ENCODE peak calls at places on chromosomes 1 and 21, in eight cellular contexts. Z is fibroblast of lung, F is ovary, S is HCT116, B is upper lobe of left lung, O is thoracic aorta, Y is osteoblast, T is mesenchymal stem cell. H is an unnamed sample.

GRCh38 chr1:67853704-67854103 is 20.4 kb upstream of the GNG12 start:
- DNase-seq in T (peak), S (peak), Y (peak), F (peak), Z (peak), O (no peak), B (no peak), H (no peak)

GRCh38 chr1:183379951-183380350 is 38.2 kb downstream of the NMNAT2 start:
- DNase-seq in O (no peak), B (no peak), F (no peak), Z (peak), T (no peak), Y (no peak), S (no peak), H (no peak)

GRCh38 chr1:165073402-165074007 is 283.0 kb downstream of the LMX1A start:
- DNase-seq in F (no peak), T (peak), O (no peak), B (no peak), Y (peak), S (peak), Z (peak), H (peak)

GRCh38 chr1:11253226-11253625 is 9.1 kb downstream of the MTOR start:
- DNase-seq in T (no peak), O (no peak), B (no peak), S (no peak), Z (no peak), Y (peak), F (no peak), H (no peak)

GRCh38 chr21:46243325-46243724 is 14.8 kb upstream of the LSS start:
- DNase-seq in Y (peak), B (no peak), Z (no peak), F (no peak), T (no peak), S (no peak), O (no peak), H (no peak)

GRCh38 chr1:183842817-183843187 is 37.9 kb downstream of the RGL1 start:
- DNase-seq in O (no peak), F (no peak), T (peak), S (no peak), Y (no peak), Z (no peak), B (no peak), H (no peak)

GRCh38 chr1:116501041-116501869 is 69.6 kb downstream of the CD58 start:
- DNase-seq in O (no peak), S (no peak), Y (no peak), T (no peak), Z (no peak), F (no peak), B (no peak), H (no peak)

GRCh38 chr21:44497641-44498243 is 42.3 kb downstream of the KRTAP10-1 start:
- DNase-seq in F (no peak), T (no peak), S (no peak), Y (peak), Z (no peak), B (no peak), O (no peak), H (no peak)

GRCh38 chr1:185668013-185668412 is 66.2 kb upstream of the HMCN1 start:
- DNase-seq in Y (no peak), T (no peak), S (no peak), Z (no peak), B (no peak), F (no peak), O (no peak), H (no peak)

GRCh38 chr1:178927003-178927402 is 56.1 kb upstream of the ANGPTL1 start:
- DNase-seq in S (no peak), O (no peak), Z (no peak), F (no peak), T (no peak), B (no peak), Y (no peak), H (no peak)
- H3K27ac ChIP-seq in S (no peak), O (no peak), Z (no peak), F (no peak), T (no peak), B (no peak), Y (no peak), H (no peak)

GRCh38 chr1:198632007-198632406 is 6.8 kb upstream of the PTPRC start:
- DNase-seq in F (no peak), S (no peak), B (no peak), O (no peak), Z (no peak), Y (no peak), T (no peak), H (no peak)
- H3K27ac ChIP-seq in F (no peak), S (no peak), B (no peak), O (no peak), Z (no peak), Y (no peak), T (no peak), H (no peak)

GRCh38 chr1:170808229-170808870 is 127.0 kb upstream of the MROH9 start:
- DNase-seq in Z (no peak), S (no peak), B (no peak), T (no peak), F (no peak), Y (no peak), O (no peak), H (no peak)

GRCh38 chr1:170807432-170807831 is 127.9 kb upstream of the MROH9 start:
- DNase-seq in F (no peak), T (peak), O (no peak), B (no peak), S (peak), Y (peak), Z (peak), H (no peak)

GRCh38 chr1:170804419-170804818 is 130.9 kb upstream of the MROH9 start:
- DNase-seq in Z (no peak), T (no peak), S (no peak), F (no peak), O (no peak), Y (no peak), B (no peak), H (no peak)

GRCh38 chr1:170804879-170805278 is 130.5 kb upstream of the MROH9 start:
- DNase-seq in Y (no peak), S (no peak), B (no peak), O (no peak), F (no peak), Z (no peak), T (no peak), H (no peak)

DNA sequence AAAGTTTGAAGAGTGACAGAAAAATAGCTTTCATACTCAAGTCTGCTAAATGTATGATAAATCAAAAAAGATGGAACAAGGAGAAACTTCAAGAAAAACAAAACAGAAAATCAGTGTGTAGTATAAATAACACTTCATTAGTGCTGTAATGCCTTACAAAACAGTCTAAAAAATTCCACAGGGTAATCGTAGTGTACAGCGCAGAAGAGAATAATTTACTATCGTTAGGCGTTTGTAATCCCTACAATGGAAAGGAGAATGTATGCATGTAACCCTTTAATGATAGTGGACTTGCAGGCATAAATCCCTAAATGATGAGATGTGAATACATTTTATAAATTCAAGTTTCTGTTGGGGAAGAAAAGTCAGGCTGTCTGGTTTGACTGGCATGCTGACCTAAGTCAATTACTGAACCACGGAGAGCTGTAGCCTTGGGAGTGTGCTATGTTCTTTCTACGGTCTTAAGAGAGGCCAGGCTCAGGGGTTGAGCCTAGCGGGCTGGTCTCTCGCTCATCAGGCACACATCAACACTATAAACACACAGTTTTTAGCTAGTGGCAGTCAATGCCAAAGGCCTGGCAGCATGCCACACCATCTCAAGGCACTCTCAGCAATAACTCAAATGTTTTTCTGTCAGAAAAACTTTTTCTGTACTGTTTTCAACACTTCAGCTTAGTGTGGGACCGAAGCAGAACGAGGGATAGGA is 129.2 kb upstream of the MROH9 start:
- DNase-seq in F (peak), O (no peak), B (no peak), S (no peak), Z (no peak), Y (no peak), T (no peak), H (no peak)
- H3K27ac ChIP-seq in F (no peak), O (peak), B (no peak), S (no peak), Z (peak), Y (peak), T (no peak), H (no peak)

DNA sequence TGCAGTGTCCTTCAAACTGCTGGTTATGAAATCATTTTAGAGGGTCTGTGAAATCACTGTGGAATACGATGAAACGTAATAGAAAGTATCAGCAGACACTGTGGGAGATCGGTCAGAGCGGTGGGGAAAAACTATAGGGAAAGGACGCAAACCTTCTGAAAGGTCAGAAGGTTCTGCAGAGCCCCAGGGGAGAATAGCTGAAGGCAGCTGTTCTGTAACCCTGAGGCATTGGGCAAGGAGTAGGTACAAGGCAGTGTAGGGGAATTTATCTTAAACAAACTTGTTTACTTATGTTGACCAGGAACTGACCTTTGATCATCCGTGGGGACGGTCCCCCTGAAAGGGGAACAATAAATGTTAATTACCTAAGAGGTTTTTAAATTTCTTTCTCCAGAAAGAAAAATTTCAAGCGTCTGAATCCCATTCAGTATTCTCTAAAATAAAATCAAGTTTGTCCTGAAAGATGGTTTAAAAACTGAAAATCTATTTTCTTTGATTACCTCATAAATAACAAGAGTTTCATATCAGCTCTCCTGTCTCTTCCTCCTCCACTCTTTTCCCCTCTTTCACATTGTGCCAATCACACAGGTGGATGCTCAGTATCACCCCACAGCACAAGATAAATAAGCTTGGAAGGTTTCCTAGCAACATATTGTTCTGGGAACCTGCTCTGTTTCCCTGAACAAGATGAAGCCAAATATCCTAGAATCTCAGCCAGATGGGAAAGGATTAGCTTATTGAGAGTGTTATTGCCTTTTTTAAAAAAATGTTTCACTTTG is 45.9 kb upstream of the CACYBP start:
- DNase-seq in Z (no peak), B (no peak), T (peak), Y (no peak), S (no peak), F (no peak), O (no peak), H (no peak)
- H3K27ac ChIP-seq in Z (no peak), B (no peak), T (no peak), Y (no peak), S (no peak), F (peak), O (no peak), H (no peak)

GRCh38 chr1:21326861-21327344 is 36.6 kb upstream of the ECE1 start:
- DNase-seq in B (no peak), O (no peak), F (no peak), S (no peak), Z (no peak), Y (peak), T (peak), H (no peak)

GRCh38 chr1:21325231-21325718 is 35.0 kb upstream of the ECE1 start:
- DNase-seq in T (no peak), F (no peak), B (no peak), Y (peak), O (no peak), S (no peak), Z (no peak), H (no peak)

GRCh38 chr1:21327566-21328323 is 37.5 kb upstream of the ECE1 start:
- DNase-seq in O (no peak), Y (peak), S (no peak), T (no peak), Z (no peak), F (no peak), B (no peak), H (no peak)

GRCh38 chr1:21324368-21325137 is 34.3 kb upstream of the ECE1 start:
- DNase-seq in F (peak), Z (peak), S (peak), T (peak), O (peak), Y (peak), B (no peak), H (no peak)

GRCh38 chr1:21325731-21326387 is 35.6 kb upstream of the ECE1 start:
- DNase-seq in Y (peak), F (no peak), T (no peak), O (no peak), Z (no peak), S (no peak), B (no peak), H (no peak)
- H3K27ac ChIP-seq in Y (no peak), F (peak), T (peak), O (peak), Z (peak), S (peak), B (peak), H (peak)

DNA sequence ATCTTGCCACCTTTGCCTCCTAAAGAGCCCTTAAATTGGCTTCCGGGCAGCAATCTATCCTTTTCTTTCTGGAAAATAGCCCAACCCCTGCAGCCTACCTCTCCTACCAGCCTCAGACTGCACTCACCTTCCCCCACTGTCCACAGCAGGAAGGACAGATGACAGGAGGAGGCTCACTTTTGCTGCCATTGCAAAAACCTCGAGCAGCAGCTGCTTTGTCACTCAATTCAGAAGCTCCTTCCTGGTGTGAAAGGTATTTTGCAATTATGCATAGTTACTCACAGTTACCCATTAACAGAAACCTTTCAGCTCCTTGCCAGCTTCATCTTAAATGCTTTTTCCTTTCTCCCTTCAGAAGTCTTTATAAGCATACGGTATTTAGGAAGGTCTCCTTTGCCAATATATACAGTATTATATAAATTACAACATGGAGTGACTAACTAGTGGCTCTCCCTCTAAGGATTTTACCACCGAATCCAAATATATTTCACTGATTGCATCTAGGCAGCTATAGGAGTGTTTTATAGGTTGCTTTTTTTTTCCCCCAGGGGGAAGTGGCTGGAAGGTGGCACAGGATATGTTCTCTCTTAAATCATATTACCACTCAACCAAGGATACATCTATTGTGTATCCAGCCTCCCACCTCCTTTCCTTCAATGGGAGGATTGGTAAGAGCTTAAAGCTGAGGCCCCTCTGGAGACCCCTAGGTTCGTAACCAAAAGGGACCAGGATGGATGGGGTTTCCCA is 142.1 kb upstream of the IPO9 start:
- DNase-seq in T (peak), Z (no peak), B (no peak), Y (no peak), O (no peak), S (no peak), F (no peak), H (no peak)
- H3K27ac ChIP-seq in T (peak), Z (no peak), B (no peak), Y (no peak), O (no peak), S (no peak), F (no peak), H (no peak)

GRCh38 chr1:65178235-65178634 is 30.2 kb downstream of the AK4 start:
- DNase-seq in S (no peak), B (no peak), T (no peak), O (no peak), Y (no peak), F (no peak), Z (no peak), H (no peak)
- H3K27ac ChIP-seq in S (peak), B (no peak), T (peak), O (no peak), Y (no peak), F (no peak), Z (no peak), H (peak)

DNA sequence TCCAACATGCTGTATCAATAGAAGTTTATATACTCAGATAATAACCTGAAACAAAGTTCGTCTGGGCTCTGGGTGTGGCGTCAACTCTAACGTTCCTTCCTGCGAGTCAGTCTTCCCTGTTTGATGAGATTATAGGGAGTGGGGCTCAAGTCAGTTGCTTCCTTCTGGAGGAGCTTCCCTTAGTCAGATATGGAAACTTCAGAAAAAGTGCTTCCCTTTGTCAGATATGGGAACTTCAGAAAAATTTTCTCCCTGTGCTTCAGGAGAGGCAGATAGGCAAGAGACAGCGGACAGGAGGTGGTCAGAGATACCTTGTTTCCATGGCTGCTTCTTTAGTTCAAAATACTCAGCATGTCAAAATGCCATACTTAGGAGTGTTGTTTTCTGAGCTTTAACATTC is 51.1 kb upstream of the PRDX6 start:
- DNase-seq in F (no peak), S (no peak), Y (no peak), Z (no peak), T (no peak), B (no peak), O (no peak), H (no peak)
- H3K27ac ChIP-seq in F (no peak), S (no peak), Y (no peak), Z (no peak), T (no peak), B (no peak), O (no peak), H (no peak)